ENCODE peak calls at places on chromosomes 5 and 9, in eight cellular contexts. L is left ventricle myocardium inferior; X is OCI-LY7; R is naive thymus-derived CD4-positive, alpha-beta T cell; C is heart left ventricle; Q is fibroblast of pulmonary artery; S is lower leg skin; M is AG10803. E is an unnamed sample.
A peak's percentile ranks its signal among the peaks of the same experiment; 100 is the strongest.

GRCh38 chr5:65050826-65051498 is 282.2 kb downstream of the CWC27 start:
- DNase-seq in C (peak; percentile 29), Q (no peak), S (no peak), X (no peak), M (peak; percentile 83), L (no peak), R (no peak), E (no peak)

GRCh38 chr5:71883745-71884103 is 164.6 kb downstream of the CARTPT start:
- DNase-seq in X (no peak), Q (no peak), S (no peak), L (peak; percentile 49), C (peak; percentile 22), R (no peak), M (peak; percentile 25), E (no peak)

GRCh38 chr5:3911111-3911510 is 315.5 kb downstream of the IRX1 start:
- DNase-seq in Q (no peak), X (no peak), C (no peak), R (no peak), S (no peak), M (no peak), L (no peak), E (no peak)

GRCh38 chr9:136623849-136624183 is 38.9 kb upstream of the EGFL7 start:
- DNase-seq in Q (no peak), C (no peak), X (no peak), M (no peak), R (no peak), L (no peak), S (no peak), E (no peak)

GRCh38 chr9:4207881-4208615 is 91.8 kb downstream of the GLIS3 start:
- DNase-seq in L (no peak), R (no peak), S (no peak), Q (peak; percentile 72), M (peak; percentile 79), X (no peak), C (peak; percentile 22), E (peak; percentile 64)

GRCh38 chr9:70060883-70061507 is 17.3 kb downstream of the MAMDC2 start:
- DNase-seq in L (no peak), X (peak; percentile 52), M (no peak), R (no peak), S (no peak), C (no peak), Q (no peak), E (no peak)

GRCh38 chr5:172411423-172412111 is 42.8 kb downstream of the SH3PXD2B start:
- DNase-seq in M (peak; percentile 85), R (no peak), C (no peak), L (peak; percentile 42), S (no peak), Q (peak; percentile 50), X (no peak), E (no peak)

GRCh38 chr5:145450286-145450969 is 384.7 kb downstream of the PRELID2 start:
- DNase-seq in R (no peak), L (no peak), X (no peak), Q (no peak), C (no peak), M (peak; percentile 9), S (no peak), E (no peak)

GRCh38 chr9:134585021-134585561 is 56.5 kb upstream of the COL5A1 start:
- DNase-seq in M (no peak), C (no peak), L (no peak), S (peak; percentile 7), Q (no peak), X (no peak), R (no peak), E (peak; percentile 36)

DNA sequence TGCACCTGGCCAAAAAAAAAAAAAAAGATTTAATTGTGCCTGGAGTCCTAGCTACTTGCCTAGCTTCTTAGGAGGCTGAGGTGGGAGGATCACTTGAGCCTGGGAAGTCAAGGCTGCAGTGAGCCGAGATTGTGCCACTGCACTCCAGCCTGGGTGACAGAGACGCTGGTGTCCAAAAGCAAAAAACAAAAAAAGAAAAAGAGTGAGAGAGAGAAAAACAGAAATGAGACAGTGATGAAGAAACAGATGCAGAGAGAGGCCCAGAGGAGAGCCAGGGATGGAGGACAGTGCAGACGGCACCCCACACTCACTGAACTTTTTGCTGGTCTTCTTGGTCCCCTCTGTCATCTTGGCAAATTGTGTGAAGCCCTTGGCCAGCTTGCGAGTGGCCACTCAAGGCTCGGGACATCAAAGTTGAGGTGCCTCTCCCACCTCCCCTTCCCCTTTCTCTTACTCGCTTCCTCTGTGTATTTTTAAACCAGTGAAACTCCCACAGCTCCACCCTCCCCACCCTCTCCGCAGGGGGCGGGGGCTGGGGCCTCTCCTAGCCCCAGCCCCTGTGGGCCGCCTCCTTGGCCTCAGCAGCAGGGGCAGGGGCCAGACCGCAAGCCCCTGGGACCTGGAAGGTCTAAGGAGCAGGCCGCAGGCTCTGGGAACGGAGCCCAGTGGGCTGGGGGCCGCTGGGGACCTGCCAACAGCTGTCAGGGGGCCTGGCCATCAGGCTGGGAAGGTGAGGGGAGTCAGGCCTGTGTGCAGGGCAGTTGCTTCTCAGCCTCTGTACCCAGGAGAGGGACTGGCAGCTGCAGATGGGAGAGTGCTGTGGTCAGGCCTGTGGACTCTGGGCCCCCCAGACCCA is at the start of gene SH2D3C:
- DNase-seq in X (peak; percentile 77), R (peak; percentile 47), M (no peak), Q (no peak), S (no peak), L (peak; percentile 67), C (peak; percentile 77), E (no peak)
- H3K4me3 ChIP-seq in X (peak within 1 kb of the TSS; percentile 88), R (peak within 1 kb of the TSS; percentile 97), M (no peak within 1 kb of the TSS), Q (no peak within 1 kb of the TSS), S (no peak within 1 kb of the TSS), L (peak within 1 kb of the TSS; percentile 52), C (peak within 1 kb of the TSS; percentile 40), E (peak within 1 kb of the TSS; percentile 32)

DNA sequence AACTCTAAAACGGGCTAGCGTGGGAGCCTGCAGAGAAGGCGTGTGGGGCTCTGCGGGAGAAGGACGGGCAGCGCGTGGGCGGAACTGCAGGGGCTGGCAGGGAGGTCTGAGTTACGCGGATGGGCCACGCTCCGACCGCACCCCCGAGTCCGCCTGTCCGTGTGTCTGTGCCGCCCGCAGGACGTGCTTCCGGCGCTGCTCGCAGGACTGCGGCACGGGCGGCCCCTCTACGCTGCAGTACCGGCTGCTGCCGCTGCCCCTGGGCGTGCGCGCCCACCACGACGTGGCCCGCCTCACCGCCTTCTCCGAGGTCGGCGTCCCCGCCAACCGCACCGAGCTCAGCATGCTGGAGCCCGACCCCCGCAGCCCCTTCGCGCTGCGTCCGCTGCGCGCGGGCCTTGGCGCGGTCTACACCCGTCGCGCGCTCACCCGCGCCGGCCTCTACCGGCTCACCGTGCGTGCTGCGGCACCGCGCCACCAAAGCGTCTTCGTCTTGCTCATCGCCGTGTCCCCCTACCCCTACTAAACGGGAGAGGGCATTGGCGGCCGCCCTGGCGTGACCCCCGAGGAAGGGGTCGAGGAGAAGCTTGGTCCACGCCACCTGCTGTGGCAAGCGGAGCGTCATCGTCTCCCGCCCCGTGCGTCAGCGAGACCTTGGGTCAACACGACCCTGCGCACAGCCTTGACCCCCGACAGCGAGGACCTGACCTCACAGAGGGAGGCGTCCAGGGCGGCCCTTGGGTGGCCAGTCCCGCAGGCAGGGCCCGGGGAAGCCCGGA is 11.4 kb upstream of the ASS1 start:
- DNase-seq in M (peak; percentile 55), R (no peak), X (no peak), S (no peak), Q (peak; percentile 49), L (peak; percentile 44), C (peak; percentile 55), E (no peak)
- H3K4me3 ChIP-seq in M (peak overlapping the region; percentile 26), R (no peak overlapping the region), X (no peak overlapping the region), S (no peak overlapping the region), Q (no peak overlapping the region), L (peak overlapping the region; percentile 63), C (peak overlapping the region; percentile 39), E (peak overlapping the region; percentile 13)

GRCh38 chr9:117744390-117744789 is 40.2 kb downstream of the TLR4 start:
- DNase-seq in R (no peak), C (no peak), S (no peak), L (no peak), Q (no peak), X (no peak), M (no peak), E (no peak)
- H3K4me3 ChIP-seq in R (no peak overlapping the region), C (peak overlapping the region; percentile 53), S (no peak overlapping the region), L (peak overlapping the region; percentile 67), Q (no peak overlapping the region), X (no peak overlapping the region), M (no peak overlapping the region), E (peak overlapping the region; percentile 38)

GRCh38 chr9:114893221-114893620 is 37.2 kb downstream of the TNFSF8 start:
- DNase-seq in X (peak; percentile 89), S (no peak), R (no peak), Q (no peak), L (no peak), M (no peak), C (no peak), E (no peak)
- H3K4me3 ChIP-seq in X (peak overlapping the region; percentile 22), S (no peak overlapping the region), R (no peak overlapping the region), Q (no peak overlapping the region), L (no peak overlapping the region), M (no peak overlapping the region), C (no peak overlapping the region), E (no peak overlapping the region)

E was measured in right atrium auricular region.